ENCODE peak calls at places on chromosomes 4 and X, in four cellular contexts. One of them, this sample, is unnamed.

GRCh38 chr4:99855677-99856076 is 38.5 kb downstream of the LAMTOR3 start:
- DNase-seq in IMR-90: no peak
- DNase-seq in sciatic nerve: no peak
- DNase-seq in activated T-cell treated with anti-CD3 and anti-CD28 coated beads for 1 hour: no peak
- DNase-seq in this sample: peak; percentile 94

GRCh38 chr4:152278505-152279301 is 257.2 kb downstream of the FBXW7 start:
- DNase-seq in IMR-90: no peak
- DNase-seq in sciatic nerve: no peak
- DNase-seq in activated T-cell treated with anti-CD3 and anti-CD28 coated beads for 1 hour: no peak
- DNase-seq in this sample: no peak

GRCh38 chrX:78950157-78950556 is 5.0 kb downstream of the P2RY10 start:
- DNase-seq in IMR-90: no peak
- DNase-seq in sciatic nerve: no peak
- DNase-seq in activated T-cell treated with anti-CD3 and anti-CD28 coated beads for 1 hour: no peak
- DNase-seq in this sample: no peak

GRCh38 chr4:8103991-8104390 is 54.6 kb downstream of the ABLIM2 start:
- DNase-seq in IMR-90: no peak
- DNase-seq in sciatic nerve: no peak
- DNase-seq in activated T-cell treated with anti-CD3 and anti-CD28 coated beads for 1 hour: no peak
- DNase-seq in this sample: no peak

GRCh38 chrX:123779908-123780396 is 47.1 kb upstream of the THOC2 start:
- DNase-seq in IMR-90: no peak
- DNase-seq in sciatic nerve: no peak
- DNase-seq in activated T-cell treated with anti-CD3 and anti-CD28 coated beads for 1 hour: no peak
- DNase-seq in this sample: no peak

GRCh38 chr4:133148690-133149363 is at the start of gene PCDH10:
- DNase-seq in IMR-90: peak; percentile 87
- DNase-seq in sciatic nerve: peak; percentile 94
- DNase-seq in activated T-cell treated with anti-CD3 and anti-CD28 coated beads for 1 hour: no peak
- DNase-seq in this sample: no peak

GRCh38 chrX:50707376-50707775 is 106.6 kb downstream of the SHROOM4 start:
- DNase-seq in IMR-90: no peak
- DNase-seq in sciatic nerve: no peak
- DNase-seq in activated T-cell treated with anti-CD3 and anti-CD28 coated beads for 1 hour: no peak
- DNase-seq in this sample: no peak

GRCh38 chr4:2688697-2689096 is 67.4 kb downstream of the TNIP2 start:
- DNase-seq in IMR-90: no peak
- DNase-seq in sciatic nerve: no peak
- DNase-seq in activated T-cell treated with anti-CD3 and anti-CD28 coated beads for 1 hour: no peak
- DNase-seq in this sample: no peak

GRCh38 chr4:8071741-8072140 is 86.9 kb downstream of the ABLIM2 start:
- DNase-seq in IMR-90: no peak
- DNase-seq in sciatic nerve: no peak
- DNase-seq in activated T-cell treated with anti-CD3 and anti-CD28 coated beads for 1 hour: no peak
- DNase-seq in this sample: no peak

GRCh38 chrX:138886769-138887168 is 175.3 kb upstream of the FGF13 start:
- DNase-seq in IMR-90: no peak
- DNase-seq in sciatic nerve: no peak
- DNase-seq in activated T-cell treated with anti-CD3 and anti-CD28 coated beads for 1 hour: no peak
- DNase-seq in this sample: no peak

GRCh38 chr4:112860731-112861377 is 188.6 kb upstream of the ANK2 start:
- DNase-seq in IMR-90: no peak
- DNase-seq in sciatic nerve: no peak
- DNase-seq in activated T-cell treated with anti-CD3 and anti-CD28 coated beads for 1 hour: no peak
- DNase-seq in this sample: no peak

GRCh38 chr4:120052840-120053239 is 13.8 kb downstream of the MAD2L1 start:
- DNase-seq in IMR-90: peak; percentile 99
- DNase-seq in sciatic nerve: peak; percentile 58
- DNase-seq in activated T-cell treated with anti-CD3 and anti-CD28 coated beads for 1 hour: no peak
- DNase-seq in this sample: peak; percentile 67

GRCh38 chrX:6574762-6575161 is 39.8 kb upstream of the VCX3A start:
- DNase-seq in IMR-90: no peak
- DNase-seq in sciatic nerve: no peak
- DNase-seq in activated T-cell treated with anti-CD3 and anti-CD28 coated beads for 1 hour: no peak
- DNase-seq in this sample: no peak

GRCh38 chr4:4820264-4820663 is 39.2 kb upstream of the MSX1 start:
- DNase-seq in IMR-90: no peak
- DNase-seq in sciatic nerve: no peak
- DNase-seq in activated T-cell treated with anti-CD3 and anti-CD28 coated beads for 1 hour: no peak
- DNase-seq in this sample: no peak

GRCh38 chr4:5616331-5616950 is 91.9 kb downstream of the EVC2 start:
- DNase-seq in IMR-90: no peak
- DNase-seq in sciatic nerve: no peak
- DNase-seq in activated T-cell treated with anti-CD3 and anti-CD28 coated beads for 1 hour: no peak
- DNase-seq in this sample: no peak

GRCh38 chrX:51837926-51838325 is 55.5 kb upstream of the MAGED1 start:
- DNase-seq in IMR-90: peak; percentile 52
- DNase-seq in sciatic nerve: peak; percentile 82
- DNase-seq in activated T-cell treated with anti-CD3 and anti-CD28 coated beads for 1 hour: no peak
- DNase-seq in this sample: no peak

GRCh38 chr4:138242076-138242829 is at the start of gene SLC7A11:
- DNase-seq in IMR-90: peak; percentile 100
- DNase-seq in sciatic nerve: no peak
- DNase-seq in activated T-cell treated with anti-CD3 and anti-CD28 coated beads for 1 hour: no peak
- DNase-seq in this sample: peak; percentile 100

GRCh38 chrX:73401591-73402266 is 45.1 kb upstream of the CDX4 start:
- DNase-seq in IMR-90: no peak
- DNase-seq in sciatic nerve: no peak
- DNase-seq in activated T-cell treated with anti-CD3 and anti-CD28 coated beads for 1 hour: no peak
- DNase-seq in this sample: no peak

GRCh38 chrX:40068048-40068447 is 29.7 kb downstream of the BCOR start:
- DNase-seq in IMR-90: no peak
- DNase-seq in sciatic nerve: no peak
- DNase-seq in activated T-cell treated with anti-CD3 and anti-CD28 coated beads for 1 hour: no peak
- DNase-seq in this sample: peak; percentile 26

GRCh38 chrX:2705036-2705435 is 13.9 kb downstream of the CD99 start:
- DNase-seq in IMR-90: no peak
- DNase-seq in sciatic nerve: no peak
- DNase-seq in activated T-cell treated with anti-CD3 and anti-CD28 coated beads for 1 hour: no peak
- DNase-seq in this sample: no peak

GRCh38 chr4:48341776-48342558 is 638 bp downstream of the SLAIN2 start:
- DNase-seq in IMR-90: peak; percentile 28
- DNase-seq in sciatic nerve: peak; percentile 79
- DNase-seq in activated T-cell treated with anti-CD3 and anti-CD28 coated beads for 1 hour: peak; percentile 21
- DNase-seq in this sample: no peak

GRCh38 chr4:121428721-121429120 is 47.9 kb upstream of the QRFPR start:
- DNase-seq in IMR-90: peak; percentile 22
- DNase-seq in sciatic nerve: no peak
- DNase-seq in activated T-cell treated with anti-CD3 and anti-CD28 coated beads for 1 hour: no peak
- DNase-seq in this sample: no peak

GRCh38 chrX:68084765-68085164 is 348.5 kb downstream of the OPHN1 start:
- DNase-seq in IMR-90: peak; percentile 55
- DNase-seq in sciatic nerve: no peak
- DNase-seq in activated T-cell treated with anti-CD3 and anti-CD28 coated beads for 1 hour: no peak
- DNase-seq in this sample: peak; percentile 75

GRCh38 chr4:78610546-78611214 is 59.1 kb downstream of the ANXA3 start:
- DNase-seq in IMR-90: peak; percentile 41
- DNase-seq in sciatic nerve: no peak
- DNase-seq in activated T-cell treated with anti-CD3 and anti-CD28 coated beads for 1 hour: no peak
- DNase-seq in this sample: peak; percentile 84

GRCh38 chr4:94457692-94458106 is 6.0 kb downstream of the PDLIM5 start:
- DNase-seq in IMR-90: no peak
- DNase-seq in sciatic nerve: no peak
- DNase-seq in activated T-cell treated with anti-CD3 and anti-CD28 coated beads for 1 hour: no peak
- DNase-seq in this sample: no peak

GRCh38 chr4:2417196-2417764 is 1.2 kb downstream of the ZFYVE28 start:
- DNase-seq in IMR-90: no peak
- DNase-seq in sciatic nerve: no peak
- DNase-seq in activated T-cell treated with anti-CD3 and anti-CD28 coated beads for 1 hour: no peak
- DNase-seq in this sample: no peak

GRCh38 chrX:2748171-2748814 is 3.5 kb upstream of the XG start:
- DNase-seq in IMR-90: no peak
- DNase-seq in sciatic nerve: no peak
- DNase-seq in activated T-cell treated with anti-CD3 and anti-CD28 coated beads for 1 hour: no peak
- DNase-seq in this sample: no peak

GRCh38 chr4:90419124-90419711 is 292.0 kb downstream of the CCSER1 start:
- DNase-seq in IMR-90: peak; percentile 37
- DNase-seq in sciatic nerve: no peak
- DNase-seq in activated T-cell treated with anti-CD3 and anti-CD28 coated beads for 1 hour: no peak
- DNase-seq in this sample: peak; percentile 1

GRCh38 chr4:142406051-142406549 is 440.0 kb downstream of the INPP4B start:
- DNase-seq in IMR-90: no peak
- DNase-seq in sciatic nerve: no peak
- DNase-seq in activated T-cell treated with anti-CD3 and anti-CD28 coated beads for 1 hour: no peak
- DNase-seq in this sample: no peak

GRCh38 chr4:174224550-174224949 is 58.9 kb downstream of the FBXO8 start:
- DNase-seq in IMR-90: no peak
- DNase-seq in sciatic nerve: no peak
- DNase-seq in activated T-cell treated with anti-CD3 and anti-CD28 coated beads for 1 hour: no peak
- DNase-seq in this sample: no peak

GRCh38 chr4:173537628-173538147 is 7.7 kb upstream of the HAND2 start:
- DNase-seq in IMR-90: no peak
- DNase-seq in sciatic nerve: no peak
- DNase-seq in activated T-cell treated with anti-CD3 and anti-CD28 coated beads for 1 hour: no peak
- DNase-seq in this sample: no peak

GRCh38 chr4:57098945-57099344 is 11.2 kb downstream of the IGFBP7 start:
- DNase-seq in IMR-90: peak; percentile 91
- DNase-seq in sciatic nerve: no peak
- DNase-seq in activated T-cell treated with anti-CD3 and anti-CD28 coated beads for 1 hour: no peak
- DNase-seq in this sample: peak; percentile 23

GRCh38 chrX:66731398-66731797 is 92.5 kb upstream of the EDA2R start:
- DNase-seq in IMR-90: peak; percentile 33
- DNase-seq in sciatic nerve: no peak
- DNase-seq in activated T-cell treated with anti-CD3 and anti-CD28 coated beads for 1 hour: no peak
- DNase-seq in this sample: peak; percentile 18

GRCh38 chrX:114615765-114616164 is 31.9 kb downstream of the HTR2C start:
- DNase-seq in IMR-90: no peak
- DNase-seq in sciatic nerve: no peak
- DNase-seq in activated T-cell treated with anti-CD3 and anti-CD28 coated beads for 1 hour: no peak
- DNase-seq in this sample: no peak

GRCh38 chr4:181966084-181966483 is 277.1 kb upstream of the TENM3 start:
- DNase-seq in IMR-90: peak; percentile 68
- DNase-seq in sciatic nerve: no peak
- DNase-seq in activated T-cell treated with anti-CD3 and anti-CD28 coated beads for 1 hour: no peak
- DNase-seq in this sample: no peak

GRCh38 chrX:150446151-150446550 is 83.0 kb downstream of the MAMLD1 start:
- DNase-seq in IMR-90: no peak
- DNase-seq in sciatic nerve: no peak
- DNase-seq in activated T-cell treated with anti-CD3 and anti-CD28 coated beads for 1 hour: no peak
- DNase-seq in this sample: peak; percentile 43

GRCh38 chrX:129791336-129791735 is 11.6 kb downstream of the SASH3 start:
- DNase-seq in IMR-90: no peak
- DNase-seq in sciatic nerve: peak; percentile 25
- DNase-seq in activated T-cell treated with anti-CD3 and anti-CD28 coated beads for 1 hour: no peak
- DNase-seq in this sample: no peak

GRCh38 chrX:20067709-20068315 is 48.9 kb downstream of the MAP7D2 start:
- DNase-seq in IMR-90: peak; percentile 88
- DNase-seq in sciatic nerve: peak; percentile 87
- DNase-seq in activated T-cell treated with anti-CD3 and anti-CD28 coated beads for 1 hour: no peak
- DNase-seq in this sample: peak; percentile 35